ENCODE peak calls at places on chromosomes 11 and 22, in nine cellular contexts. Q is foreskin fibroblast, P is PC-9, K is tibial nerve, J is CD14-positive monocyte, I is glutamatergic neuron, A is epithelial cell of proximal tubule, W is HFF-Myc, C is suprapubic skin. Y is an unnamed sample.

GRCh38 chr22:42621505-42622002 is 6.9 kb upstream of the POLDIP3 start:
- DNase-seq in P (peak), K (peak), Q (peak), I (peak), C (peak), W (peak), J (no peak), A (no peak), Y (peak)

GRCh38 chr22:17791196-17791595 is 16.9 kb upstream of the BID start:
- DNase-seq in K (no peak), Q (no peak), J (no peak), P (no peak), A (no peak), I (no peak), W (no peak), C (no peak), Y (no peak)

GRCh38 chr11:104534268-104534667 is 364.0 kb downstream of the CASP12 start:
- DNase-seq in A (no peak), W (peak), P (no peak), J (no peak), I (no peak), Q (peak), K (no peak), C (no peak), Y (no peak)

GRCh38 chr11:20000393-20001134 is 159.7 kb downstream of the DBX1 start:
- DNase-seq in J (no peak), C (no peak), A (no peak), I (peak), Q (no peak), K (no peak), P (no peak), W (no peak), Y (no peak)

GRCh38 chr11:11577932-11578331 is 43.9 kb downstream of the GALNT18 start:
- DNase-seq in A (no peak), K (no peak), I (no peak), W (no peak), Q (no peak), P (no peak), J (no peak), C (no peak), Y (no peak)

GRCh38 chr11:116510166-116510565 is 262.6 kb downstream of the BUD13 start:
- DNase-seq in I (no peak), Q (no peak), J (no peak), C (no peak), K (no peak), W (no peak), P (no peak), A (no peak), Y (no peak)

GRCh38 chr22:26587991-26588613 is 1.8 kb downstream of the TPST2 start:
- DNase-seq in P (no peak), C (no peak), W (no peak), J (no peak), A (no peak), Q (no peak), I (no peak), K (no peak), Y (peak)

GRCh38 chr11:57513911-57514537 is 1.5 kb downstream of the SLC43A1 start:
- DNase-seq in P (no peak), J (no peak), W (no peak), C (peak), K (peak), Q (peak), A (no peak), I (peak), Y (no peak)

GRCh38 chr11:9231848-9232177 is 33.3 kb downstream of the DENND5A start:
- DNase-seq in W (no peak), I (no peak), C (no peak), P (no peak), A (no peak), K (peak), J (no peak), Q (peak), Y (peak)

GRCh38 chr11:89463381-89463780 is 27.8 kb downstream of the NOX4 start:
- DNase-seq in Q (no peak), W (no peak), I (no peak), J (no peak), K (no peak), C (no peak), A (no peak), P (no peak), Y (no peak)

GRCh38 chr11:27291302-27291889 is 71.6 kb downstream of the CCDC34 start:
- DNase-seq in K (no peak), P (no peak), W (no peak), C (no peak), J (no peak), A (no peak), I (peak), Q (no peak), Y (no peak)

GRCh38 chr11:113305440-113306336 is 8.7 kb upstream of the TTC12 start:
- DNase-seq in J (peak), Q (peak), I (peak), P (peak), W (peak), C (peak), K (peak), A (no peak), Y (peak)

GRCh38 chr11:132770802-132771545 is 761.3 kb downstream of the OPCML start:
- DNase-seq in W (no peak), A (no peak), J (no peak), C (no peak), P (no peak), I (no peak), Q (peak), K (no peak), Y (no peak)

GRCh38 chr11:132114185-132114584 is 743.8 kb downstream of the NTM start:
- DNase-seq in K (peak), Q (peak), I (peak), A (no peak), C (no peak), W (no peak), P (no peak), J (no peak), Y (peak)

GRCh38 chr11:116108161-116108560 is 603.9 kb upstream of the CADM1 start:
- DNase-seq in A (no peak), K (no peak), P (no peak), J (no peak), Q (no peak), I (no peak), W (no peak), C (no peak), Y (no peak)

GRCh38 chr11:93487032-93487483 is 56.1 kb downstream of the SMCO4 start:
- DNase-seq in J (no peak), I (no peak), Q (no peak), W (no peak), P (no peak), K (no peak), C (no peak), A (no peak), Y (no peak)

GRCh38 chr11:16800382-16800781 is 61.9 kb downstream of the C11orf58 start:
- DNase-seq in Q (no peak), J (no peak), P (no peak), I (no peak), C (no peak), A (no peak), K (no peak), W (no peak), Y (no peak)

GRCh38 chr22:36010090-36010489 is 18.5 kb downstream of the RBFOX2 start:
- DNase-seq in A (no peak), I (peak), P (no peak), K (no peak), J (no peak), W (no peak), C (no peak), Q (no peak), Y (no peak)

GRCh38 chr11:14973621-14974020 is 1.5 kb upstream of the CALCA start:
- DNase-seq in C (no peak), P (no peak), W (no peak), K (no peak), A (no peak), I (peak), J (no peak), Q (peak), Y (no peak)

GRCh38 chr22:46833228-46833627 is 70.8 kb downstream of the TBC1D22A start:
- DNase-seq in W (no peak), I (no peak), J (no peak), A (no peak), K (no peak), Q (peak), C (no peak), P (no peak), Y (no peak)

GRCh38 chr11:76247091-76247490 is 40.8 kb upstream of the WNT11 start:
- DNase-seq in I (no peak), Q (no peak), C (no peak), P (no peak), A (no peak), K (no peak), W (no peak), J (no peak), Y (no peak)

GRCh38 chr11:122100222-122101080 is 15.6 kb downstream of the BLID start:
- DNase-seq in W (no peak), Q (peak), K (peak), P (no peak), C (peak), I (peak), J (no peak), A (no peak), Y (peak)

GRCh38 chr22:27461470-27461869 is 340.1 kb downstream of the MN1 start:
- DNase-seq in C (no peak), W (no peak), P (peak), Q (peak), I (no peak), J (no peak), A (peak), K (no peak), Y (peak)

GRCh38 chr22:22702874-22703570 is 58.6 kb downstream of the GGTLC2 start:
- DNase-seq in K (no peak), W (no peak), Q (no peak), A (no peak), C (no peak), J (no peak), I (no peak), P (no peak), Y (no peak)

GRCh38 chr11:11641581-11641980 is 19.8 kb upstream of the GALNT18 start:
- DNase-seq in W (no peak), A (no peak), P (no peak), Q (no peak), J (no peak), K (no peak), I (no peak), C (no peak), Y (no peak)

GRCh38 chr11:29119691-29120328 is 897.0 kb downstream of the KCNA4 start:
- DNase-seq in A (peak), I (no peak), W (peak), Q (peak), P (no peak), J (no peak), K (no peak), C (no peak), Y (peak)

GRCh38 chr11:57812634-57813033 is 51.0 kb downstream of the CTNND1 start:
- DNase-seq in I (no peak), C (no peak), Q (no peak), J (no peak), A (no peak), W (no peak), P (no peak), K (no peak), Y (no peak)

GRCh38 chr11:134414772-134415765 is 3.0 kb upstream of the B3GAT1 start:
- DNase-seq in C (no peak), P (no peak), W (no peak), Q (no peak), K (no peak), A (no peak), I (no peak), J (no peak), Y (no peak)

GRCh38 chr11:7488681-7489080 is 3.4 kb downstream of the OLFML1 start:
- DNase-seq in I (no peak), C (no peak), J (no peak), K (no peak), W (no peak), A (no peak), Q (peak), P (no peak), Y (peak)

GRCh38 chr11:95832763-95833162 is 42.5 kb downstream of the CEP57 start:
- DNase-seq in K (no peak), Q (no peak), C (no peak), P (no peak), J (no peak), A (no peak), I (no peak), W (no peak), Y (peak)

GRCh38 chr11:6505577-6506240 is 8.6 kb downstream of the DNHD1 start:
- DNase-seq in J (no peak), Q (peak), P (no peak), W (peak), I (no peak), K (peak), A (peak), C (no peak), Y (peak)

DNA sequence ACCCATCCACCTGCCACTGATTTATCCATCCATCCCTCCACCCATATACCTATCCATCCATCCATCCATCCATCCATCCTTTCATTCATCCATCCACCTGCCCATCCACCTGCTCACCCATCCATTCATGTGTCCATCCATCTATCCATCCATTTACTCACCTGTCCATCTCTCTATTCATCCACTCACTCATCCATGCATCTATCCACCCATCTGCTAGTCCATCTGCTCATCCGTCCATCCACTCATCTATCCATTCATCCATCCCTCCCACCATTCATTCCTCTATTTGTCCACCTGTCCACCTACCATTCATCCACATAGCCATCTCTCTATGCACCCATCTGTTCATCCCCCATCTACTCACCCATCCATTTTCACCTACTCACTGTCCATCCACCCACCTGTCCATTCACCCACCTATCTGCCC is 48.6 kb upstream of the CCDC188 start:
- DNase-seq in K (no peak), I (no peak), W (no peak), Q (no peak), A (no peak), J (no peak), P (no peak), C (no peak), Y (no peak)
- TF ChIP-seq CTCF in K (no peak), I (no peak), W (no peak), Q (no peak), A (no peak), J (no peak), P (no peak), C (no peak), Y (no peak)

GRCh38 chr11:64226507-64227051 is 505 bp downstream of the NUDT22 start:
- DNase-seq in W (no peak), C (peak), A (no peak), I (no peak), P (peak), J (peak), K (no peak), Q (peak), Y (no peak)
- TF ChIP-seq CTCF in W (no peak), C (no peak), A (no peak), I (no peak), P (no peak), J (no peak), K (no peak), Q (peak), Y (no peak)

GRCh38 chr11:69640260-69640994 is 529 bp upstream of the CCND1 start:
- DNase-seq in C (no peak), Q (peak), W (no peak), J (no peak), P (no peak), I (peak), A (no peak), K (no peak), Y (peak)

GRCh38 chr11:69642549-69642912 is 1.6 kb downstream of the CCND1 start:
- DNase-seq in W (no peak), Q (no peak), P (no peak), C (no peak), K (no peak), J (no peak), I (no peak), A (no peak), Y (no peak)

GRCh38 chr11:69639843-69640242 is 1.1 kb upstream of the CCND1 start:
- DNase-seq in K (no peak), C (no peak), W (no peak), P (no peak), I (no peak), J (no peak), A (no peak), Q (no peak), Y (no peak)

GRCh38 chr11:69641681-69642548 is 959 bp downstream of the CCND1 start:
- DNase-seq in Q (no peak), P (no peak), C (no peak), K (no peak), I (no peak), W (no peak), A (no peak), J (peak), Y (no peak)

GRCh38 chr11:69640995-69641581 is at the start of gene CCND1:
- DNase-seq in C (no peak), Q (peak), P (peak), A (peak), J (no peak), W (peak), I (peak), K (peak), Y (peak)
- TF ChIP-seq CTCF in C (no peak), Q (peak), P (peak), A (peak), J (no peak), W (no peak), I (no peak), K (no peak), Y (peak)

GRCh38 chr11:720642-721346 is 14.8 kb downstream of the EPS8L2 start:
- DNase-seq in A (no peak), K (no peak), C (no peak), W (no peak), Q (no peak), I (peak), P (no peak), J (no peak), Y (no peak)
- TF ChIP-seq CTCF in A (no peak), K (no peak), C (no peak), W (no peak), Q (no peak), I (no peak), P (no peak), J (no peak), Y (no peak)

DNA sequence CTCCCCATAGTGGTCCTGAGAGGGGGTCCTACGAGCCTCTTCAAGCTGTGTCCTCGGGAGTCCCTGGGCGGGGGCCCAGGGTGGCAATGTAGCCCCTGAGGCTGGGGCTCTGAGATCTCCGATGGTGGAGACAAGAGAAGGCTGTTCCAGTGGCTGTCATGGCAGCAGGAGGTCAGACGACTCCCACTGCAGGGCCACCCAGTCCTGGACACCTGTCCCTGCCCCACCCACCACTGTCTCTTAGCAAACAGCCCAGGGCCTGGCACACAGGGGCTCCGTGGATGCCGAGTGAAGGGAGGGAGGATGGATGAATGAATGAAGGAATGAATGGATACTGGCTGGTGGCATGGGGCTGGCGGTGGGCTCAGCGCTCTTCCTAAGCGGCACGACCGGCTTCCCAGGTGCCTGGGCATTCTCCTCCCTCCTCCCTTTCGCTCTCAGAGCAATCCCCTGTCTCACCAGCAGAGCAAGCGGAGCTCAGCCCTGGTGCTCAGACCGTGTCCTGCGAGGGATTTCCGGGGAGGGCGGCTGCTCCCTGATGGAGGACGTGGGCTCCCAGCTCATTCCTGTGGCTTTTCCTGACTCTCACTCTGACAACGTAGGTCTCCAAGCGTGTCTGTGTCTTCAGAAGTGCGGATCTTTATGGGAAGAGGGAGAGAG is 1272.7 kb downstream of the BRD1 start:
- DNase-seq in Q (no peak), C (no peak), A (no peak), W (no peak), J (no peak), P (no peak), K (no peak), I (peak), Y (no peak)
- TF ChIP-seq CTCF in Q (no peak), C (no peak), A (no peak), W (no peak), J (no peak), P (no peak), K (no peak), I (no peak), Y (no peak)

GRCh38 chr22:33841281-33842005 is 78.8 kb downstream of the LARGE1 start:
- DNase-seq in I (no peak), A (no peak), K (no peak), P (no peak), J (no peak), C (no peak), W (no peak), Q (no peak), Y (no peak)

GRCh38 chr22:33838644-33839043 is 81.6 kb downstream of the LARGE1 start:
- DNase-seq in J (no peak), C (no peak), Q (no peak), P (no peak), A (no peak), I (no peak), K (no peak), W (no peak), Y (no peak)

GRCh38 chr22:33842006-33842354 is 78.3 kb downstream of the LARGE1 start:
- DNase-seq in W (no peak), K (no peak), J (no peak), C (no peak), P (no peak), I (no peak), A (no peak), Q (no peak), Y (no peak)

GRCh38 chr22:33835196-33835788 is 85.0 kb downstream of the LARGE1 start:
- DNase-seq in K (no peak), C (no peak), J (no peak), W (no peak), Q (no peak), A (no peak), I (no peak), P (no peak), Y (no peak)

GRCh38 chr22:33837806-33838205 is 82.5 kb downstream of the LARGE1 start:
- DNase-seq in A (no peak), C (no peak), P (no peak), J (no peak), K (no peak), Q (no peak), I (no peak), W (no peak), Y (no peak)
- TF ChIP-seq CTCF in A (no peak), C (no peak), P (no peak), J (no peak), K (no peak), Q (no peak), I (no peak), W (no peak), Y (no peak)

GRCh38 chr11:85438328-85438727 is 188.8 kb downstream of the DLG2 start:
- DNase-seq in C (no peak), A (no peak), P (no peak), W (no peak), K (no peak), Q (no peak), J (no peak), I (no peak), Y (no peak)
- TF ChIP-seq CTCF in C (no peak), A (no peak), P (no peak), W (no peak), K (no peak), Q (no peak), J (no peak), I (no peak), Y (no peak)

DNA sequence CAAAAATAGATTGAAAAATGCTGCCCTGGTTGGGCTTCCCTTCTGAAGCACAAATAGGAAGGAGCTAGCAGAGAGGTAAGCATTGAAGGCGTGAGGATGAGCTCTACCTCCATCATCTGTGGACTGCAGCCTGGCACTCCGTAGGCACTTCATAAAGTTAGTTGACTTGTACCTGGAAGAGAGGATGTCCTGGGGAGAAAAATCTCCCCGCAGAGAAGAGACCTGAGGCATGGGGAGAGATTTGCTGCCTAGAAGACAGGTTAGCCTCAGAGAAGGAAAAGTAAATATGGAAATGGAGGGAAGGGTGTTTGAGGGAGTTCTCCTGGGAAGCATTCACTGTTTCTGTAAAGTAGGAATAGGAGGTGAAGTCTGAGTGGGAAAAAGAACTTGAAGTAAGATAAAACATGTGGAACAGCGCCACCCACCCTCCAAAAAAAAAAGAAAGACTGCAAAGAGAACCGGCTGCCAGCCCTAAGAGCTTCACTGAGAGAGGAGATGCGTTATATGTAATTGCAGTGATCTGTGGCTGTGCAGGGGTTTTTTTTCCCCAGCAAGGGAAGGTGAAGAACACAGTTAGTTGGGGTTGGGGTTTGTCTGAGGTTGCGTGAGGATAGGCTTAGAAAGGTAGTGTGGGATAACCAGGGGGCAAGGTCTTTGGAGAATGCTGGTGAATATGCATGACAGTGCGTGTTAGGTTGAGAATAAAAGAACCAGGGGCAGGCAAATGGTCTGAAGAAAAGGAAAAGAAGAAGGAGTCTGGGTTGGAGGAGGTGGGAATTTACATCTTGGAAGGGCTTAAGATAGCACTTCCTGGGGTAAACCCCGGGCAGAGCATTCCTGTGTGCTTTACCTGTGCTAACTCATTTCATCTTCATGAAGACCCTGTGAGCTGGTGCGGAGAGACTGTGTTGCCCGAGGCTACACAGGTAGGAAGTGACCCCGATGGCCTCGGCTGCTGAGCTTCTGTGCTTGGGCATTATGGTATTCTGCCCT is 16.0 kb downstream of the TNRC6B start:
- DNase-seq in K (no peak), W (no peak), J (no peak), C (peak), I (no peak), A (no peak), P (no peak), Q (peak), Y (no peak)
- TF ChIP-seq CTCF in K (peak), W (peak), J (peak), C (no peak), I (peak), A (peak), P (peak), Q (peak), Y (peak)

Y was measured in HFFc6.